ENCODE peak calls at places on chromosomes 12 and 14, in seven cellular contexts. Y, B, D, P, J, E and T are unnamed samples.

GRCh38 chr12:108689314-108690190 is 41.8 kb downstream of the CORO1C start:
- DNase-seq in J (peak), P (peak), D (no peak), B (peak), E (no peak), Y (no peak), T (peak)

GRCh38 chr14:74348241-74348734 is at the start of gene VRTN:
- DNase-seq in B (no peak), D (no peak), J (no peak), P (no peak), E (no peak), Y (no peak), T (no peak)

GRCh38 chr12:120580787-120581723 is at the start of gene POP5:
- DNase-seq in P (peak), E (peak), B (peak), D (peak), Y (peak), J (peak), T (peak)

GRCh38 chr14:51661504-51661903 is 9.8 kb downstream of the FRMD6 start:
- DNase-seq in E (no peak), B (no peak), P (no peak), J (no peak), Y (no peak), D (no peak), T (no peak)

GRCh38 chr12:46494424-46494823 is 121.9 kb upstream of the SLC38A2 start:
- DNase-seq in Y (no peak), E (no peak), D (no peak), B (no peak), P (no peak), J (no peak), T (peak)

GRCh38 chr12:129535351-129535750 is 368.5 kb downstream of the TMEM132D start:
- DNase-seq in B (no peak), P (no peak), Y (no peak), E (no peak), J (no peak), D (no peak), T (no peak)

GRCh38 chr14:68777644-68778043 is 15.2 kb downstream of the ZFP36L1 start:
- DNase-seq in Y (no peak), J (no peak), B (no peak), E (no peak), P (no peak), D (no peak), T (no peak)

GRCh38 chr12:21551811-21552469 is 25.8 kb downstream of the SPX start:
- DNase-seq in B (no peak), E (no peak), P (no peak), D (no peak), J (no peak), Y (no peak), T (no peak)

GRCh38 chr14:93430319-93430801 is 379 bp upstream of the UNC79 start:
- DNase-seq in B (no peak), E (peak), Y (no peak), P (no peak), D (no peak), J (no peak), T (peak)

GRCh38 chr14:105255021-105255507 is 6.7 kb downstream of the BTBD6 start:
- DNase-seq in E (no peak), B (no peak), D (no peak), Y (no peak), J (no peak), P (no peak), T (peak)

GRCh38 chr12:46831335-46832083 is 5.7 kb upstream of the SLC38A4 start:
- DNase-seq in B (no peak), D (no peak), Y (no peak), J (no peak), E (peak), P (no peak), T (no peak)

GRCh38 chr12:76042147-76042546 is 10.6 kb upstream of the PHLDA1 start:
- DNase-seq in B (no peak), J (no peak), P (no peak), D (no peak), Y (no peak), E (no peak), T (no peak)

GRCh38 chr12:94186461-94187237 is 38.3 kb downstream of the PLXNC1 start:
- DNase-seq in E (peak), P (no peak), B (no peak), Y (no peak), J (peak), D (peak), T (no peak)

GRCh38 chr12:53601296-53601847 is 24.8 kb downstream of the ATF7 start:
- DNase-seq in P (no peak), D (no peak), E (no peak), Y (no peak), J (no peak), B (no peak), T (no peak)

GRCh38 chr14:102527255-102528232 is 18.0 kb upstream of the ANKRD9 start:
- DNase-seq in Y (peak), E (no peak), B (no peak), P (peak), J (no peak), D (no peak), T (peak)

GRCh38 chr12:52362118-52362726 is 5.1 kb downstream of the KRT85 start:
- DNase-seq in Y (no peak), P (no peak), E (no peak), B (no peak), J (no peak), D (no peak), T (no peak)

GRCh38 chr12:94263011-94263786 is 114.8 kb downstream of the PLXNC1 start:
- DNase-seq in P (peak), J (no peak), E (no peak), D (peak), Y (peak), B (peak), T (no peak)

GRCh38 chr12:6854036-6854435 is 2.1 kb downstream of the USP5 start:
- DNase-seq in E (no peak), P (no peak), D (no peak), B (no peak), Y (no peak), J (no peak), T (no peak)

GRCh38 chr12:5733136-5733755 is 211.8 kb downstream of the ANO2 start:
- DNase-seq in P (no peak), B (no peak), J (no peak), Y (no peak), E (no peak), D (no peak), T (peak)

GRCh38 chr12:49342914-49343731 is 3.6 kb upstream of the DNAJC22 start:
- DNase-seq in D (no peak), B (no peak), E (peak), P (peak), Y (no peak), J (no peak), T (no peak)

GRCh38 chr14:95518045-95518751 is 1.7 kb upstream of the SYNE3 start:
- DNase-seq in Y (no peak), D (no peak), E (no peak), B (no peak), J (no peak), P (no peak), T (peak)

GRCh38 chr14:64444140-64444539 is 21.2 kb upstream of the AKAP5 start:
- DNase-seq in Y (no peak), E (no peak), B (no peak), P (no peak), D (no peak), J (no peak), T (no peak)

GRCh38 chr14:96783306-96784224 is 13.6 kb upstream of the VRK1 start:
- DNase-seq in J (no peak), B (no peak), P (no peak), E (no peak), Y (no peak), D (no peak), T (peak)

GRCh38 chr14:25371053-25371452 is 321.1 kb upstream of the STXBP6 start:
- DNase-seq in B (no peak), Y (no peak), E (no peak), D (no peak), J (no peak), P (no peak), T (no peak)

GRCh38 chr12:27531916-27532315 is 7.9 kb downstream of the PPFIBP1 start:
- DNase-seq in B (no peak), P (no peak), D (no peak), J (no peak), E (no peak), Y (no peak), T (no peak)

GRCh38 chr12:120196363-120196762 is 1.8 kb upstream of the GCN1 start:
- DNase-seq in Y (no peak), P (no peak), D (no peak), B (no peak), E (no peak), J (no peak), T (no peak)

GRCh38 chr14:29652586-29652985 is 275.1 kb downstream of the PRKD1 start:
- DNase-seq in Y (no peak), D (no peak), J (no peak), P (no peak), E (no peak), B (no peak), T (no peak)

GRCh38 chr12:100450726-100451125 is 22.9 kb upstream of the NR1H4 start:
- DNase-seq in B (no peak), P (no peak), J (no peak), Y (no peak), D (peak), E (no peak), T (no peak)

GRCh38 chr12:15625075-15625474 is 164.1 kb downstream of the EPS8 start:
- DNase-seq in B (no peak), J (no peak), E (no peak), P (no peak), D (no peak), Y (no peak), T (no peak)

GRCh38 chr14:69152181-69152943 is 557 bp downstream of the DCAF5 start:
- DNase-seq in J (no peak), Y (peak), P (no peak), D (no peak), B (peak), E (peak), T (peak)

GRCh38 chr12:102883204-102883799 is 33.7 kb downstream of the PAH start:
- DNase-seq in Y (peak), E (peak), D (peak), P (peak), J (peak), B (no peak), T (peak)